ENCODE peak calls at places on chromosome 11, in ten cellular contexts. One of them, this sample, is unnamed.

GRCh38 chr11:102753267-102753666 is 27.2 kb downstream of the MMP10 start:
- DNase-seq in epithelial cell of esophagus: no peak
- DNase-seq in fibroblast of the aortic adventitia: no peak
- DNase-seq in left ventricle myocardium inferior: no peak
- DNase-seq in cardiac muscle cell: no peak
- DNase-seq in astrocyte of the cerebellum: no peak
- DNase-seq in A549: no peak
- DNase-seq in GM12865: no peak
- DNase-seq in MM.1S: no peak
- DNase-seq in psoas muscle: no peak
- DNase-seq in this sample: no peak

GRCh38 chr11:33015621-33016551 is at the start of gene DEPDC7:
- DNase-seq in epithelial cell of esophagus: peak; percentile 86
- DNase-seq in fibroblast of the aortic adventitia: peak; percentile 85
- DNase-seq in MM.1S: no peak
- DNase-seq in GM12865: peak; percentile 15
- DNase-seq in A549: peak; percentile 92
- DNase-seq in cardiac muscle cell: peak; percentile 87
- DNase-seq in psoas muscle: peak; percentile 94
- DNase-seq in left ventricle myocardium inferior: peak; percentile 84
- DNase-seq in astrocyte of the cerebellum: peak; percentile 75
- DNase-seq in this sample: peak; percentile 92

GRCh38 chr11:762421-763072 is 14.7 kb downstream of the GATD1 start:
- DNase-seq in A549: peak; percentile 71
- DNase-seq in cardiac muscle cell: no peak
- DNase-seq in left ventricle myocardium inferior: no peak
- DNase-seq in fibroblast of the aortic adventitia: peak; percentile 73
- DNase-seq in GM12865: no peak
- DNase-seq in astrocyte of the cerebellum: no peak
- DNase-seq in MM.1S: no peak
- DNase-seq in psoas muscle: peak; percentile 67
- DNase-seq in epithelial cell of esophagus: peak; percentile 84
- DNase-seq in this sample: peak; percentile 33

GRCh38 chr11:121415861-121416260 is 36.3 kb upstream of the SORL1 start:
- DNase-seq in psoas muscle: no peak
- DNase-seq in astrocyte of the cerebellum: no peak
- DNase-seq in GM12865: no peak
- DNase-seq in epithelial cell of esophagus: peak; percentile 49
- DNase-seq in MM.1S: no peak
- DNase-seq in left ventricle myocardium inferior: no peak
- DNase-seq in fibroblast of the aortic adventitia: peak; percentile 11
- DNase-seq in A549: no peak
- DNase-seq in cardiac muscle cell: no peak
- DNase-seq in this sample: no peak

GRCh38 chr11:10906521-10906920 is 48.7 kb upstream of the ZBED5 start:
- DNase-seq in epithelial cell of esophagus: no peak
- DNase-seq in cardiac muscle cell: no peak
- DNase-seq in fibroblast of the aortic adventitia: peak; percentile 46
- DNase-seq in A549: peak; percentile 61
- DNase-seq in GM12865: no peak
- DNase-seq in astrocyte of the cerebellum: no peak
- DNase-seq in psoas muscle: no peak
- DNase-seq in MM.1S: no peak
- DNase-seq in left ventricle myocardium inferior: no peak
- DNase-seq in this sample: no peak

GRCh38 chr11:18347471-18348125 is 25.2 kb downstream of the GTF2H1 start:
- DNase-seq in epithelial cell of esophagus: peak; percentile 4
- DNase-seq in cardiac muscle cell: no peak
- DNase-seq in psoas muscle: no peak
- DNase-seq in left ventricle myocardium inferior: no peak
- DNase-seq in fibroblast of the aortic adventitia: peak; percentile 36
- DNase-seq in A549: no peak
- DNase-seq in GM12865: no peak
- DNase-seq in MM.1S: no peak
- DNase-seq in astrocyte of the cerebellum: no peak
- DNase-seq in this sample: no peak

GRCh38 chr11:115919341-115920086 is 415.3 kb upstream of the CADM1 start:
- DNase-seq in left ventricle myocardium inferior: no peak
- DNase-seq in GM12865: peak; percentile 92
- DNase-seq in cardiac muscle cell: no peak
- DNase-seq in psoas muscle: no peak
- DNase-seq in A549: peak; percentile 16
- DNase-seq in epithelial cell of esophagus: no peak
- DNase-seq in MM.1S: no peak
- DNase-seq in fibroblast of the aortic adventitia: no peak
- DNase-seq in astrocyte of the cerebellum: no peak
- DNase-seq in this sample: peak; percentile 18

GRCh38 chr11:67278939-67279588 is 10.0 kb upstream of the ANKRD13D start:
- DNase-seq in MM.1S: no peak
- DNase-seq in astrocyte of the cerebellum: no peak
- DNase-seq in A549: no peak
- DNase-seq in GM12865: no peak
- DNase-seq in left ventricle myocardium inferior: no peak
- DNase-seq in psoas muscle: peak; percentile 51
- DNase-seq in cardiac muscle cell: no peak
- DNase-seq in fibroblast of the aortic adventitia: no peak
- DNase-seq in epithelial cell of esophagus: no peak
- DNase-seq in this sample: no peak

GRCh38 chr11:57410287-57410686 is 16.6 kb downstream of the SLC43A3 start:
- DNase-seq in psoas muscle: no peak
- DNase-seq in A549: no peak
- DNase-seq in left ventricle myocardium inferior: no peak
- DNase-seq in cardiac muscle cell: no peak
- DNase-seq in GM12865: no peak
- DNase-seq in epithelial cell of esophagus: peak; percentile 73
- DNase-seq in fibroblast of the aortic adventitia: peak; percentile 65
- DNase-seq in MM.1S: no peak
- DNase-seq in astrocyte of the cerebellum: peak; percentile 53
- DNase-seq in this sample: no peak

GRCh38 chr11:3094223-3094824 is 37.1 kb upstream of the CARS1 start:
- DNase-seq in GM12865: no peak
- DNase-seq in cardiac muscle cell: no peak
- DNase-seq in fibroblast of the aortic adventitia: no peak
- DNase-seq in psoas muscle: no peak
- DNase-seq in astrocyte of the cerebellum: no peak
- DNase-seq in MM.1S: no peak
- DNase-seq in epithelial cell of esophagus: no peak
- DNase-seq in left ventricle myocardium inferior: no peak
- DNase-seq in A549: no peak
- DNase-seq in this sample: no peak

GRCh38 chr11:81725691-81726090 is 1008.0 kb downstream of the FAM181B start:
- DNase-seq in left ventricle myocardium inferior: no peak
- DNase-seq in cardiac muscle cell: no peak
- DNase-seq in GM12865: no peak
- DNase-seq in epithelial cell of esophagus: peak; percentile 11
- DNase-seq in MM.1S: no peak
- DNase-seq in fibroblast of the aortic adventitia: no peak
- DNase-seq in A549: no peak
- DNase-seq in psoas muscle: no peak
- DNase-seq in astrocyte of the cerebellum: peak; percentile 19
- DNase-seq in this sample: no peak

GRCh38 chr11:128259816-128260215 is 327.5 kb downstream of the ETS1 start:
- DNase-seq in psoas muscle: no peak
- DNase-seq in GM12865: no peak
- DNase-seq in A549: no peak
- DNase-seq in fibroblast of the aortic adventitia: no peak
- DNase-seq in MM.1S: no peak
- DNase-seq in epithelial cell of esophagus: no peak
- DNase-seq in left ventricle myocardium inferior: no peak
- DNase-seq in cardiac muscle cell: no peak
- DNase-seq in astrocyte of the cerebellum: no peak
- DNase-seq in this sample: no peak
- TF ChIP-seq CTCF in psoas muscle: no peak
- TF ChIP-seq CTCF in GM12865: no peak
- TF ChIP-seq CTCF in A549: no peak
- TF ChIP-seq CTCF in fibroblast of the aortic adventitia: no peak
- TF ChIP-seq CTCF in MM.1S: no peak
- TF ChIP-seq CTCF in epithelial cell of esophagus: no peak
- TF ChIP-seq CTCF in left ventricle myocardium inferior: no peak
- TF ChIP-seq CTCF in cardiac muscle cell: no peak
- TF ChIP-seq CTCF in astrocyte of the cerebellum: no peak
- TF ChIP-seq CTCF in this sample: no peak

DNA sequence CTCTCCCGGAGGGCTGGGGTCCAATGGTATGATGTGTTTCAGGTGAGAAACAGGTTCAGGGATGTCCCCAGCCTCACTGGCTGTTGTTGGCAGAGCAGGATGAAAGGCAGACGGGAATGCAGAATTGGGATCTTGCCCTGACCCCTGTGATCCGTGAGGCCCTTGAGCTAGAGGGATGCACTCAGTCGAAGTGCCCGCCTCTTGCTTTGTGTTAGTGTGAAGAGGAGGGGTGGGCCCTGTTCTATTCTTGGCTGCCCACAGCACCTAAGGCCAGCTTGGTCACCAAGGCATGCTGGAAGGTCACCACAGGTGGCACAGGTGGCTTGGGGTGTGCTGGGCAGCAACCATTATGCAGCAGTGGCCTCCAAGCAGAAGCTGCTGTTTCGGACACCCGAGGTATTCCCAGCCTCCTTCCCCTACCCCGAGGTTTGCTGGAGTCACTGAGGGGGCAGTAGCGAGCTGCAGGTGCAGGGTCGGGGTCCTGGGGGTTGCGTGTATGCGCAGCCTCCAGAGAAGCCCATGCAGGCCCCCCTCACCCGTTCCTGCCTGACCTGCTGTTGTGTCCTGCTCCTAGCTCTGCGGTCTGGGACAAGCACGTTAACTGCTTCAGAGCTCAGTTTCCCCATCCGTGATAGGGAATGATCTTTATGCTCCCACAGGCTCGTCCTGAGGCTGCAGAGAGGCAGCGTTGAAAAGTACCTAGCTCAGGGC is 12.9 kb downstream of the LRP5 start:
- DNase-seq in fibroblast of the aortic adventitia: no peak
- DNase-seq in left ventricle myocardium inferior: no peak
- DNase-seq in astrocyte of the cerebellum: no peak
- DNase-seq in MM.1S: no peak
- DNase-seq in A549: no peak
- DNase-seq in cardiac muscle cell: no peak
- DNase-seq in psoas muscle: no peak
- DNase-seq in epithelial cell of esophagus: no peak
- DNase-seq in GM12865: no peak
- DNase-seq in this sample: no peak
- TF ChIP-seq CTCF in fibroblast of the aortic adventitia: no peak
- TF ChIP-seq CTCF in left ventricle myocardium inferior: no peak
- TF ChIP-seq CTCF in astrocyte of the cerebellum: no peak
- TF ChIP-seq CTCF in MM.1S: no peak
- TF ChIP-seq CTCF in A549: no peak
- TF ChIP-seq CTCF in cardiac muscle cell: no peak
- TF ChIP-seq CTCF in psoas muscle: no peak
- TF ChIP-seq CTCF in epithelial cell of esophagus: no peak
- TF ChIP-seq CTCF in GM12865: no peak
- TF ChIP-seq CTCF in this sample: no peak

GRCh38 chr11:75858042-75858441 is 43.0 kb downstream of the UVRAG start:
- DNase-seq in A549: no peak
- DNase-seq in cardiac muscle cell: no peak
- DNase-seq in fibroblast of the aortic adventitia: no peak
- DNase-seq in epithelial cell of esophagus: no peak
- DNase-seq in astrocyte of the cerebellum: no peak
- DNase-seq in MM.1S: no peak
- DNase-seq in GM12865: no peak
- DNase-seq in psoas muscle: no peak
- DNase-seq in left ventricle myocardium inferior: no peak
- DNase-seq in this sample: no peak

GRCh38 chr11:75856912-75857311 is 41.9 kb downstream of the UVRAG start:
- DNase-seq in left ventricle myocardium inferior: no peak
- DNase-seq in cardiac muscle cell: no peak
- DNase-seq in GM12865: no peak
- DNase-seq in psoas muscle: no peak
- DNase-seq in fibroblast of the aortic adventitia: no peak
- DNase-seq in epithelial cell of esophagus: no peak
- DNase-seq in MM.1S: no peak
- DNase-seq in astrocyte of the cerebellum: no peak
- DNase-seq in A549: no peak
- DNase-seq in this sample: no peak

GRCh38 chr11:75853971-75854370 is 39.0 kb downstream of the UVRAG start:
- DNase-seq in epithelial cell of esophagus: peak; percentile 87
- DNase-seq in left ventricle myocardium inferior: no peak
- DNase-seq in MM.1S: no peak
- DNase-seq in A549: no peak
- DNase-seq in GM12865: no peak
- DNase-seq in astrocyte of the cerebellum: no peak
- DNase-seq in fibroblast of the aortic adventitia: no peak
- DNase-seq in psoas muscle: no peak
- DNase-seq in cardiac muscle cell: no peak
- DNase-seq in this sample: no peak

GRCh38 chr11:75852406-75853017 is 37.5 kb downstream of the UVRAG start:
- DNase-seq in psoas muscle: no peak
- DNase-seq in GM12865: no peak
- DNase-seq in MM.1S: no peak
- DNase-seq in epithelial cell of esophagus: no peak
- DNase-seq in A549: no peak
- DNase-seq in fibroblast of the aortic adventitia: no peak
- DNase-seq in left ventricle myocardium inferior: no peak
- DNase-seq in astrocyte of the cerebellum: no peak
- DNase-seq in cardiac muscle cell: no peak
- DNase-seq in this sample: no peak

GRCh38 chr11:75855191-75855590 is 40.2 kb downstream of the UVRAG start:
- DNase-seq in GM12865: no peak
- DNase-seq in MM.1S: no peak
- DNase-seq in epithelial cell of esophagus: no peak
- DNase-seq in astrocyte of the cerebellum: no peak
- DNase-seq in cardiac muscle cell: no peak
- DNase-seq in psoas muscle: no peak
- DNase-seq in fibroblast of the aortic adventitia: no peak
- DNase-seq in left ventricle myocardium inferior: no peak
- DNase-seq in A549: no peak
- DNase-seq in this sample: no peak
- TF ChIP-seq CTCF in GM12865: no peak
- TF ChIP-seq CTCF in MM.1S: no peak
- TF ChIP-seq CTCF in epithelial cell of esophagus: no peak
- TF ChIP-seq CTCF in astrocyte of the cerebellum: no peak
- TF ChIP-seq CTCF in cardiac muscle cell: no peak
- TF ChIP-seq CTCF in psoas muscle: no peak
- TF ChIP-seq CTCF in fibroblast of the aortic adventitia: no peak
- TF ChIP-seq CTCF in left ventricle myocardium inferior: no peak
- TF ChIP-seq CTCF in A549: no peak
- TF ChIP-seq CTCF in this sample: no peak

DNA sequence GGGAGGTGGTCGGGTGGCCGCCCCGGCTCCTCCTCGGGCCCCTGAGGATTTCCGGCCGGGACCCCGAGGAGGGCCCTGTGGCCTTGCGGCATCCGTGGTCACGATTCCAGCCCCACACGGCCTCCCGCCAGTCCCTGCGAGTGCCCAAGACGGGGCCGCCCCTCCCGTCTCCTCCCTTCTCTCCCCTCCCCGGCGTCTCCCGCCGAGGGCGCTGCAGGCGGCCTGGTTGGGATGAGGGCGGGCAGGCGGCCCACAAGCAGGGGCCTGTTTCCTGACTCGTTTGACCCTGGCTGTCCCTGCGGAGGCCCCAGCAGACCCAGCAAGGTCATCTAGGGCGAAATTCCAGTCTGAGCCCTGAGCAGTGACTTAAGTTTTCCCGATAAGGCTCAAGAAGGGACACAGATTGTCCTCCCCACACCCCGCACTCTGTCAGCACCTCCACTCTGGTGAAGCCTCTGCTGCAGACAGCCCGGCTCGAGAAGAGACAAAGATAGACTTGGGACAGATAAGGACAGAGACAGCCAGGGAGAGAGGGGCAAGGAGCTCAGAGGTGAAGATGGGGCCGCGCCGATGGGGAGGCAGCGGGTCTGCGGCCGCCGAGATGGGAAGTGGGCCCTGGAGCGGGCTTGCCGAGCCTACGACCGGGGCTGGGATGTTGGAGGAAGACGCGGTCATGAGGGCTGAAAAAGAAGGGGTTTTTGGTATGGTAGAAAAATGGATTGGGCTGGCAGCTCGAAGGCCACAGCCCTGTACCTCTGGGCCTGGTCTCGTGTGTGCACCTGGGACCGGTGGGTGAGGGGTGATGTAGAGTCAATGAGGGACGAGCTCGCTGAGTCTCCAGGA is 95.0 kb downstream of the SWAP70 start:
- DNase-seq in GM12865: peak; percentile 66
- DNase-seq in epithelial cell of esophagus: peak; percentile 75
- DNase-seq in left ventricle myocardium inferior: peak; percentile 90
- DNase-seq in cardiac muscle cell: peak; percentile 92
- DNase-seq in fibroblast of the aortic adventitia: peak; percentile 55
- DNase-seq in astrocyte of the cerebellum: no peak
- DNase-seq in A549: peak; percentile 77
- DNase-seq in MM.1S: peak; percentile 53
- DNase-seq in psoas muscle: peak; percentile 92
- DNase-seq in this sample: peak; percentile 72
- TF ChIP-seq CTCF in GM12865: peak; percentile 10
- TF ChIP-seq CTCF in epithelial cell of esophagus: peak; percentile 25
- TF ChIP-seq CTCF in left ventricle myocardium inferior: peak; percentile 7
- TF ChIP-seq CTCF in cardiac muscle cell: peak; percentile 36
- TF ChIP-seq CTCF in fibroblast of the aortic adventitia: peak; percentile 34
- TF ChIP-seq CTCF in astrocyte of the cerebellum: no peak
- TF ChIP-seq CTCF in A549: no peak
- TF ChIP-seq CTCF in MM.1S: no peak
- TF ChIP-seq CTCF in psoas muscle: peak; percentile 13
- TF ChIP-seq CTCF in this sample: no peak